ENCODE peak calls at places on chromosomes 6 and 20, in nine cellular contexts. G is activated naive CD8-positive, alpha-beta T cell treated with anti-CD3 and anti-CD28 coated beads for 36 hours; X is MCF 10A; L is NCI-H2081; E is AG10803; P is NCI-H748 treated with DMSO at 0.1 percent for 48 hours; T is ACHN; S is foreskin fibroblast; J is activated CD4-positive, alpha-beta T cell treated with anti-CD3 and anti-CD28 coated beads for 36 hours. D is an unnamed sample.

GRCh38 chr6:169222126-169222525 is 31.5 kb downstream of the THBS2 start:
- DNase-seq in G (no peak), X (no peak), L (no peak), E (no peak), P (no peak), T (no peak), S (no peak), J (no peak), D (no peak)

GRCh38 chr6:74651948-74652347 is 553.9 kb downstream of the COL12A1 start:
- DNase-seq in G (no peak), X (peak), L (no peak), E (peak), P (no peak), T (no peak), S (peak), J (no peak), D (no peak)

GRCh38 chr20:58508762-58509395 is 6.3 kb downstream of the APCDD1L start:
- DNase-seq in G (no peak), X (no peak), L (no peak), E (no peak), P (no peak), T (no peak), S (no peak), J (no peak), D (no peak)

GRCh38 chr6:170084166-170084730 is 206.6 kb downstream of the DLL1 start:
- DNase-seq in G (no peak), X (no peak), L (no peak), E (no peak), P (no peak), T (no peak), S (no peak), J (no peak), D (no peak)

GRCh38 chr20:23290761-23291574 is 59.6 kb upstream of the NXT1 start:
- DNase-seq in G (no peak), X (no peak), L (no peak), E (no peak), P (no peak), T (no peak), S (no peak), J (no peak), D (no peak)

GRCh38 chr20:45138451-45139300 is 14.4 kb upstream of the WFDC12 start:
- DNase-seq in G (peak), X (peak), L (no peak), E (no peak), P (no peak), T (peak), S (peak), J (peak), D (peak)

GRCh38 chr20:5657190-5657872 is 92.9 kb upstream of the SHLD1 start:
- DNase-seq in G (no peak), X (peak), L (no peak), E (peak), P (no peak), T (peak), S (peak), J (no peak), D (no peak)

GRCh38 chr6:150527100-150527499 is 72.6 kb upstream of the PLEKHG1 start:
- DNase-seq in G (no peak), X (peak), L (no peak), E (peak), P (no peak), T (no peak), S (peak), J (no peak), D (no peak)

GRCh38 chr6:71107935-71108420 is 151.1 kb upstream of the B3GAT2 start:
- DNase-seq in G (no peak), X (peak), L (peak), E (peak), P (peak), T (peak), S (peak), J (no peak), D (no peak)

GRCh38 chr6:20402181-20403079 is 751 bp downstream of the E2F3 start:
- DNase-seq in G (peak), X (peak), L (peak), E (peak), P (peak), T (peak), S (peak), J (peak), D (peak)

GRCh38 chr6:153058291-153058690 is 55.8 kb upstream of the MTRF1L start:
- DNase-seq in G (no peak), X (no peak), L (no peak), E (no peak), P (no peak), T (no peak), S (peak), J (no peak), D (no peak)

D was measured in stimulated activated naive B cell treated with anti-CD40 and anti-IgM and Interleukin-4, amounts not matched to agents 10 μg/mL and 1 μg/mL and 100 μg/mL, for 72 hours.